ENCODE peak calls at places on chromosomes 13 and 19, in seven cellular contexts. T, R, V, J, L, I and O are unnamed samples.

GRCh38 chr19:6204212-6204611 is 68.7 kb downstream of the ACSBG2 start:
- DNase-seq in L (no peak), V (no peak), J (peak; percentile 50), R (no peak), T (no peak), I (no peak), O (no peak)

GRCh38 chr13:33728271-33729037 is 89.5 kb upstream of the RFC3 start:
- DNase-seq in R (peak; percentile 46), L (no peak), I (peak; percentile 33), T (no peak), J (no peak), V (no peak), O (no peak)

GRCh38 chr19:45357445-45357783 is 13.0 kb downstream of the ERCC2 start:
- DNase-seq in L (no peak), V (no peak), T (no peak), I (no peak), R (no peak), J (no peak), O (no peak)

GRCh38 chr19:23283925-23284324 is 33.7 kb upstream of the ZNF724 start:
- DNase-seq in R (peak; percentile 51), I (peak; percentile 33), J (peak; percentile 61), V (no peak), T (no peak), L (no peak), O (no peak)

GRCh38 chr19:49489601-49490167 is 2.3 kb downstream of the RPL13A start:
- DNase-seq in T (no peak), J (no peak), I (no peak), R (no peak), L (no peak), V (no peak), O (no peak)

GRCh38 chr13:102983496-102983895 is 82.7 kb downstream of the SLC10A2 start:
- DNase-seq in R (no peak), L (no peak), J (no peak), I (no peak), V (no peak), T (no peak), O (no peak)

GRCh38 chr19:49437231-49437630 is 4.1 kb downstream of the SLC17A7 start:
- DNase-seq in L (no peak), J (no peak), I (no peak), V (no peak), T (no peak), R (no peak), O (no peak)

GRCh38 chr13:55777612-55778011 is 1363.1 kb upstream of the PRR20A start:
- DNase-seq in R (no peak), J (no peak), L (no peak), I (no peak), T (no peak), V (no peak), O (no peak)

GRCh38 chr13:22369840-22370239 is 699.0 kb downstream of the FGF9 start:
- DNase-seq in R (no peak), L (no peak), I (no peak), J (no peak), T (no peak), V (no peak), O (no peak)

GRCh38 chr19:5231857-5232503 is 108.6 kb downstream of the PTPRS start:
- DNase-seq in I (no peak), V (no peak), R (no peak), L (no peak), J (no peak), T (no peak), O (no peak)

GRCh38 chr13:75489502-75490263 is 7.7 kb upstream of the TBC1D4 start:
- DNase-seq in V (no peak), R (no peak), L (no peak), J (no peak), I (no peak), T (no peak), O (peak; percentile 55)

GRCh38 chr19:29624489-29625210 is 18.6 kb downstream of the POP4 start:
- DNase-seq in J (no peak), L (no peak), V (peak; percentile 34), T (no peak), I (no peak), R (no peak), O (no peak)

GRCh38 chr19:55098716-55099556 is 18.5 kb downstream of the PPP1R12C start:
- DNase-seq in T (no peak), L (no peak), V (no peak), J (no peak), I (no peak), R (no peak), O (no peak)

GRCh38 chr13:113145496-113145895 is 13.0 kb upstream of the PROZ start:
- DNase-seq in T (no peak), L (no peak), V (no peak), J (no peak), I (no peak), R (no peak), O (no peak)

GRCh38 chr13:93620366-93620765 is 393.8 kb downstream of the GPC6 start:
- DNase-seq in T (no peak), L (no peak), R (no peak), V (no peak), J (no peak), I (no peak), O (no peak)

GRCh38 chr13:50437252-50437651 is 406.2 kb downstream of the DLEU7 start:
- DNase-seq in J (no peak), T (no peak), V (no peak), I (no peak), R (no peak), L (no peak), O (no peak)

GRCh38 chr13:27792393-27793218 is at the start of gene GSX1:
- DNase-seq in J (no peak), I (peak; percentile 55), L (peak; percentile 13), R (no peak), T (no peak), V (peak; percentile 81), O (peak; percentile 75)

GRCh38 chr19:13300421-13301030 is 150.3 kb downstream of the IER2 start:
- DNase-seq in L (no peak), T (no peak), R (no peak), V (no peak), J (no peak), I (no peak), O (no peak)

DNA sequence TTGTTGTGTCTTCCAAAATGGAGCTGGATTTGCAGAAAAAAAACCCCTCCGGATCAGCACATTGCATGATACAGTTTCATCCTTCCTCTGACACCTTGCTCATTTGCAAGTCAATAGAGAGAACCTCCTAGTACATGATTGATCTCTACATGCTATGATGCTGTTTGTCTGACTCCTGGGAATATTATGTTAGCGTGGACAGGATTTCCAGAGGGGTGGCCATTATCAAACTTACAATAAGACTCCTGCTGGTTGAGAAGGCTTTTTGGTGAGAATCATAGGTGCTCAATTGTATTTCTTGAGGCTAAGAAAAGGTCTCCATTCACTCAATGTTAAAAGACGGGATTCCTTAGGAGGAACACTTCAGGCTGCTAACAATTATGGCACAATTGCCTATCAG is 75.9 kb upstream of the SCEL start:
- DNase-seq in L (no peak), V (no peak), I (no peak), T (no peak), J (no peak), R (no peak), O (no peak)
- H3K4me1 ChIP-seq in L (no peaks in the 10 kb centered on the region), V (peaks cover 26% of the 10 kb centered on the region), I (no peaks in the 10 kb centered on the region), T (no peaks in the 10 kb centered on the region), J (no peaks in the 10 kb centered on the region), R (no peaks in the 10 kb centered on the region), O (no peaks in the 10 kb centered on the region)

DNA sequence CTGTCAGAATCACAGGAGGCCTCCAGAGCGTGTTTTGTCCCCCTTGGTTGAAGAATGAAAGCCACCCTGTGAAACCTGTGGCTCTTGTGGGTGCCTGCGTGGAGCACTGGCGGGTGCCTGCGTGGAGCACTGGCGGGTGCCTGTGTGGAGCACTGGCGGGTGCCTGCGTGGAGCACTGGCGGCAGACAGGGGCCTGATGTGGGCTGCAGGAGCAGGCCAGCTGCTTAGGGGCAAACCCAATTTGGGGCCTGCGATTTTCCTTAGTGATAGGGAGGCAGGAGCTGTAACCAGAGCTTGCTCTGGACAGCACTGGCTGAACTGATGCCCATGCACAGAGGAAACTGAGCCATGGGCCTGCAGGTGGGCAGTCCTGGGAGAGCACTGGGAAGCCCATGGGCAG is 24.3 kb downstream of the ARHGEF7 start:
- DNase-seq in I (no peak), R (no peak), T (no peak), J (no peak), V (no peak), L (no peak), O (no peak)
- TF ChIP-seq POLR2A in I (no peak), R (no peak), T (no peak), J (no peak), V (no peak), L (no peak), O (no peak)

GRCh38 chr19:2497186-2497585 is 21.3 kb downstream of the GADD45B start:
- DNase-seq in J (no peak), T (no peak), I (no peak), L (no peak), V (no peak), R (no peak), O (no peak)

GRCh38 chr19:2495651-2496316 is 19.9 kb downstream of the GADD45B start:
- DNase-seq in J (no peak), I (peak; percentile 77), R (no peak), L (no peak), V (no peak), T (no peak), O (no peak)

GRCh38 chr19:2494447-2495129 is 18.7 kb downstream of the GADD45B start:
- DNase-seq in R (peak; percentile 46), J (peak; percentile 73), L (no peak), T (no peak), I (peak; percentile 87), V (peak; percentile 88), O (peak; percentile 82)

GRCh38 chr19:2494084-2494446 is 18.1 kb downstream of the GADD45B start:
- DNase-seq in J (no peak), L (no peak), R (no peak), V (no peak), T (no peak), I (no peak), O (no peak)

GRCh38 chr19:2495130-2495641 is 19.3 kb downstream of the GADD45B start:
- DNase-seq in T (no peak), J (peak; percentile 89), L (peak; percentile 72), I (peak; percentile 88), R (peak; percentile 59), V (peak; percentile 88), O (peak; percentile 86)
- H3K4me1 ChIP-seq in T (peaks cover 66% of the 10 kb centered on the region), J (peaks cover 16% of the 10 kb centered on the region), L (peaks cover 49% of the 10 kb centered on the region), I (peaks cover 18% of the 10 kb centered on the region), R (peaks cover 26% of the 10 kb centered on the region), V (peaks cover 75% of the 10 kb centered on the region), O (peaks cover 21% of the 10 kb centered on the region)

DNA sequence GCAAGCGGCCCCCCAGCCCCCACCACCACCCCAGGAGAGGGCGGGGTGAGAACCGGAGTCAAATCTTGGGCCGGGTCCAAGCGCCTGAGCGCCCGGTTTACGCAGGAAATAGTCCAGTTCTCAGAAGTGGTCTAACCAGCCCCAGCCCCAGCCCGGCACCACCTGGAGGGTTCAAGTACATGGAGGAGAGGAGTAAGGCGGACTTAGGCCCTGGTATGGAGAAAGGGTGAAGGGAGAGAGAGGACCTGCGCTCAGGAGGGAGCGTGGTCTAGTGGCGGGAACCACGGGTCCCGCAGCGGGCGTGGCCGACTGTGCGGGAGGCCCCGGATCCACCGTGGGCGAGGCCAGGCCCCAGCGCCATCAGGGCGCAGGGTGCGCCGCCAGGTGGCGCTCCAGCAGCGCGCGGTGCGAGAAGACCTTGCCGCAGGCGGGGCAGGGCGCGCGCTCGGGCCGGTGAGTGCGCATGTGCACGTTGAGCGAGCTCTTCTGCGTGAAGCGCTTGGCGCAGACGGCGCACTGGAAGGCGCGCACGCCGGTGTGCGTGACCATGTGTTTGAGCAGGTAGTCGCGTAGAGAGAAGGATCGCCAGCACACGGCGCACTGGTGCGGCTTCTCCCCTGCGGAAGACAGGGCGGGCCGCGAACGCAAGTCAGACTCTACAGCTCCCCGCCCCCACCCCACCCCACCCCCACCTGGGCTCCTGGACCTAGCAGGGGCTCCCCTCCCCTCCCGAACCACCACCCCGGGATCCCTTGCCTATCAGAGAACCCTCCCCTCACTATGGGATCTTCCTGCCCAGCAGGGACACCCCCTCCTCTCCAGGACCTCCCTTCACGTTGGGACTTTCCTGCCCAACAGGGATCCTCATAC is 2.1 kb upstream of the SLC27A5 start:
- DNase-seq in I (peak; percentile 81), L (peak; percentile 67), T (no peak), R (peak; percentile 54), V (peak; percentile 97), J (peak; percentile 91), O (peak; percentile 94)
- TF ChIP-seq POLR2A in I (no peak), L (peak; percentile 89), T (no peak), R (no peak), V (no peak), J (no peak), O (peak; percentile 69)